ENCODE peak calls at places on chromosome 19, in five cellular contexts. X is HepG2, T is IMR-90, N is A549, P is H1. E is an unnamed sample.

GRCh38 chr19:35545855-35546381 is 492 bp downstream of the TMEM147 start:
- DNase-seq in X (no peak), T (no peak), N (peak), P (no peak), E (peak)

GRCh38 chr19:9566729-9567128 is 17.6 kb downstream of the ZNF121 start:
- DNase-seq in X (no peak), T (no peak), N (peak), P (no peak), E (peak)

GRCh38 chr19:33883869-33884519 is 87.3 kb downstream of the KCTD15 start:
- DNase-seq in X (no peak), T (no peak), N (no peak), P (peak), E (no peak)

GRCh38 chr19:10892256-10892655 is 20.9 kb downstream of the CARM1 start:
- DNase-seq in X (no peak), T (no peak), N (no peak), P (no peak), E (no peak)

GRCh38 chr19:51687791-51688664 is 5.1 kb upstream of the SPACA6 start:
- DNase-seq in X (no peak), T (peak), N (peak), P (no peak), E (peak)

GRCh38 chr19:48720251-48720612 is 707 bp upstream of the MAMSTR start:
- DNase-seq in X (no peak), T (no peak), N (no peak), P (no peak), E (no peak)

GRCh38 chr19:56838930-56839664 is 1.4 kb downstream of the PEG3 start:
- DNase-seq in X (peak), T (no peak), N (peak), P (no peak), E (no peak)

GRCh38 chr19:34104099-34104498 is 68.2 kb upstream of the LSM14A start:
- DNase-seq in X (no peak), T (no peak), N (no peak), P (no peak), E (no peak)

GRCh38 chr19:31385744-31386143 is 36.5 kb upstream of the TSHZ3 start:
- DNase-seq in X (no peak), T (no peak), N (no peak), P (no peak), E (no peak)

GRCh38 chr19:15292847-15293582 is 39.3 kb downstream of the BRD4 start:
- DNase-seq in X (no peak), T (no peak), N (no peak), P (no peak), E (no peak)

GRCh38 chr19:58559275-58560006 is 1.0 kb upstream of the UBE2M start:
- DNase-seq in X (peak), T (peak), N (peak), P (no peak), E (peak)

GRCh38 chr19:58558623-58559274 is 338 bp upstream of the UBE2M start:
- DNase-seq in X (peak), T (peak), N (peak), P (peak), E (peak)

GRCh38 chr19:58557253-58558065 is 952 bp downstream of the UBE2M start:
- DNase-seq in X (no peak), T (no peak), N (no peak), P (no peak), E (no peak)

GRCh38 chr19:58556633-58557252 is 1.7 kb downstream of the UBE2M start:
- DNase-seq in X (no peak), T (no peak), N (no peak), P (no peak), E (no peak)

DNA sequence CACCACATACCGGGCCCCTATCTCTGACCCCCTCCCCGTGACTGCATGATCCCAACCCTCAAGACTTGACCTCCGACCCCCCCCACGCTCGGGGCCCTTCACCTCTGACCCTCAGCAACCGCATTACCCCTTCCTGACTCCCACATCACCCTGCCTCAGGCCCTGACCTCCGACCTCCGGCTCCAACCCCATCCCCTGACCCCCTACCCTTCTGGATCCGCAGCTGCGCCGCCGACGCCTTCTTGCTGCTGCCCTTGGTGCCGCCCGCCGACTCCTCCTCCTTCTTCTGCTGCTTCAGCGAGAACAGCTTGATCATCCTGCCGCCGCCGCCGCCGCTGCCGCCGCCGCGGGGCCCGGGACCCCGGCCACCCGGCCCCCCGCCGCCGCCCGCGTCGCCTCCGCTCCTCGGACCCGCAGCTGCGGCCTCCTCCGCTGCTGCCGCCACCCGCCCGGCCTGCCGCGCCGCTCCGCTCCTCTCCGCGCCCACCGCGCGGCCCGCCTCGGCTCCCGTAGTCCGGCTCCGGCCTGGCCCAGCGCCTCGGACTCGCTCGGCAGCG is at the start of gene UBE2M:
- DNase-seq in X (no peak), T (no peak), N (peak), P (no peak), E (peak)
- TF ChIP-seq MAFK in X (no peak), T (no peak), N (no peak), P (no peak), E (no peak)

GRCh38 chr19:3201072-3201700 is 15.5 kb downstream of the NCLN start:
- DNase-seq in X (no peak), T (no peak), N (no peak), P (no peak), E (peak)

GRCh38 chr19:3196933-3197205 is 11.1 kb downstream of the NCLN start:
- DNase-seq in X (no peak), T (no peak), N (no peak), P (no peak), E (no peak)

GRCh38 chr19:3201911-3202310 is 16.2 kb downstream of the NCLN start:
- DNase-seq in X (no peak), T (no peak), N (no peak), P (no peak), E (no peak)

GRCh38 chr19:3196064-3196932 is 10.6 kb downstream of the NCLN start:
- DNase-seq in X (no peak), T (no peak), N (no peak), P (no peak), E (no peak)

DNA sequence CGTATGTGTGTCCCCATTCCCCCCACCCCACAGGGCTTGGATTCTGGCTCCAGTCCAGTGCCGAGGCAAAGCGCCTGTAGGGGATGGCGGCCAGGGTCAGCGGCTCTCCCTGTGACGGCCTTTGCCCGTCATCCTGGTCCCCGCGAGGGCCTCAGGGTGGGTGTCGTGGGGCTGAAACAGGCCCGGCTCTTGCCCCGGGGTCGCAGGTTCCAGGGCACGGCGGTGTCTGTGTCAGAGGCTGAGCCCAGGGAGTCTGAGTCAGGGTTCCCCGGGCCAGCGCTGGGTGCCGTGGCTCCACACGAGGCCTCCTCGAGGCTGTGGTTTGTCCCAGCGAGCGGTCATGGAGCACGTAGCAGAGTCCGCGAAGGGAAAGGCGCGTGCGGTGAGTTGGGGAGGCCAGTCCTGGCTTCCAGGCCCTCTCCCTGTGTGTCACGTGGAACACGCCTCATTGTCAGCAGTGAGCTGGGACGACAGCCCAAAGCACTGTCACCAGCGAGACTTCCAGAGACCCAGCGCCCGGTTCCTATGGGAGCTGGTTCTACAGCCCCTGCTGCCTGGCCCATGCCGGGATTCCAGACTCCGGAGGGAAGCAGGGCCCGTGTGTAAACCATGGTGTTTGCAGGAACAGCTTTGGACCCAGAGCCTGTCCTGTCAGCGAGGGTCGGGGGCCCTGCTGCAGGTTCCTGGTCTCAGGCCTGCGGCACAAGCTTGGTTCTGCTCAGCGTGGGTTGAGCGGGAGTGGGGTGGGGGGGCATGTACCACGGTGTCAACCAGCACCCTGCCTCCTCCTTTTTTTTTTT is 13.4 kb downstream of the NCLN start:
- DNase-seq in X (no peak), T (no peak), N (no peak), P (no peak), E (no peak)
- TF ChIP-seq MAFK in X (no peak), T (no peak), N (no peak), P (no peak), E (no peak)

GRCh38 chr19:55383789-55384575 is at the start of gene TMEM238:
- DNase-seq in X (no peak), T (peak), N (peak), P (no peak), E (peak)
- TF ChIP-seq MAFK in X (no peak), T (no peak), N (no peak), P (no peak), E (no peak)

GRCh38 chr19:18439910-18440237 is 1.9 kb upstream of the ISYNA1 start:
- DNase-seq in X (no peak), T (no peak), N (no peak), P (no peak), E (no peak)

GRCh38 chr19:18440421-18440877 is 2.5 kb upstream of the ISYNA1 start:
- DNase-seq in X (peak), T (no peak), N (peak), P (no peak), E (peak)

GRCh38 chr19:18437481-18438330 is at the start of gene ISYNA1:
- DNase-seq in X (peak), T (peak), N (peak), P (no peak), E (peak)

GRCh38 chr19:18438331-18439024 is 545 bp upstream of the ISYNA1 start:
- DNase-seq in X (peak), T (no peak), N (no peak), P (no peak), E (peak)

DNA sequence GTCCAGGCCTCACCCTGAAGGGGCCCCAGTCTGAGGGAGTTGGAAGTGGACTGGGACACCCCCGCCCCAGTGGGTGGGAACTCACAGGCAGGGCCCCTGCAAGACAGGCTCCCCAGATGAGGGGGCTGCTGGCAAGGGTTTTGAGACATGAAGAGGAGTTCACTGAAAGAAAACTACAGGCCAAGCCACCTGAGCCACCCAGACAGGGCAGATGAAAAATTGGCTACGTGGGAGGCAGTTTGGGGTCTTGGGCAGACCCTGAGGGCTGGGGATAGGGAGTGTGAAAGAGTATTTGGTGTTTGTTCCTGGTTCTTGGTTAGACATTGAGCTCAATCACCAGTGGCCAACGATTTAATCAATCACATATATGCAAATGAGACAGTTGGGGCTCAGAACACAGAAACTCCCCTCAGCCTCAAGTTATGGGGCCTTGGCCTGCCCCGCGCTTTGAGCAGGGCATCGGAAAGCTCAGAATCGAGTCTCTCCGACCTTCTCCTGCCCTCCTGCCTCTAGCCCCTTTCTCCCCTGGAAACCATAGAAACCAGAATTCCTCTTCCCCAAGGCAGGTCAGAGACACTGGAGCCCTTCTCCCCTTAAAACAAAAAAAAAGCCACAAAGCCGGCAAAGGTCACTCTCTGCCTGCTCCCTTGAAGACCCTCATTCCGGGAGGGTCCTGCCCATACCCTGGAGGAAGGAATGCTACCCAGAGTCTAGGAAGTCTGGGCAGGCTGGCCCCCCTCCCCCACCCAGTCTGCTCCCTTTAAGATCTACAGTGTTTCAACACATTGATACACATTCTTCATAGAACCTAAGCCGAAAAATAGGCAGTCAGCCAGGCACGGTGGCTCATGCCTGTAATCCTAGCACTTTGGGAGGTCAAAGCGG is 1.3 kb upstream of the ISYNA1 start:
- DNase-seq in X (peak), T (peak), N (no peak), P (no peak), E (peak)
- TF ChIP-seq MAFK in X (no peak), T (no peak), N (no peak), P (no peak), E (no peak)

DNA sequence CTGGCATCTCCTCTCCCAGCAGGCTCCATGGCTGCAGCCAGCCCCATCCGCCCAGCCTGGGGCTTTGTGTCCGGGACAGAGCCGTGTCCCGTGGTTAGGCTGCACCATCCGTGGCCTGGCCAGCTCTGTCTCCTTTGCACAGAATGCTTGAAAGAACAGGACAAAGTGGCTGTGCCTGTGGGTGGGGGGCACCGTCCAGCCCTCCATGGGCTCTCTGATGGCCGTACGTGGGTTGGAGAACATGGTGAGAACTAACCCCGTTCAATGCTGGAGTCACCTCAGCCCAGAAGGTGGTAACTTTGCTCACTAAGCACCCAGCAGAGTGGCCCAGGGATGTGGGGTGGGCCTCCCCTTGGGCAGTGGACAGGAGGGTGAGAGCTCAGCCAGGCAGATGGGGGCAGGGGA is 2.8 kb downstream of the RPS15 start:
- DNase-seq in X (no peak), T (no peak), N (no peak), P (no peak), E (no peak)
- TF ChIP-seq MAFK in X (no peak), T (no peak), N (no peak), P (no peak), E (no peak)

DNA sequence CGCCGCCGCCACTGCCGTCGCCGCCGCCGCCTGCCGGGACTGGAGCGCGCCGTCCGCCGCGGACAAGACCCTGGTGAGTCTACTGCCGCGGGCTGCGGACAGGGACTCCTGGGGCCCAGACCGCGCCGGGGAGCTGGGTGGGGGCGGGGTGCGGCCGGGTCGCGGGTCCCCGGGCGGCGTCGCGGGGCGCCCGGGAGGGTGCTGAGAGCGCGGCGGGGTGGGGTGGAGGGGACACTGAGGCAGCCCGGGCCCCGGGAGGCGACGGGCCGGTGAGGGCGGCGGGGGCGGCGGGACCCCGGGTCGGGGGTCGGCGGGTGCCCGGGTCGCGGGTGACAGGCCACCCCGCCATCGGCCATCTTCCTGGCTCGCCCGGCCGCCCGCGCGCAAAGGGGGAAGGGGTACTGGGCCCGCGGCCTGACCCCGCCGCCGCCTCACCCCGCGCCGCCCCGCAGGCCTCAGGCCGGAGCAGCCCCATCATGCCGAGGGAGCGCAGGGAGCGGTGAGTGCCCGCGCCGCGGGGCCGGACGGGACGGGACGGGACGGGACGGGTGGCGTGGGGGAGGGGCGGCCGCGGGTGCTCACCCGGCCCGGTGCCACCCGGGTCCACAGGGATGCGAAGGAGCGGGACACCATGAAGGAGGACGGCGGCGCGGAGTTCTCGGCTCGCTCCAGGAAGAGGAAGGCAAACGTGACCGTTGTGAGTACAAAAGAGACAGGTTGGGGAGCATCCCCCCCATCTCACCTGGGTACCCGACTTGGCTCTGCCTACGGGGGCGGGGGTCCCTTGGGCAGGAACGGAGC is 489 bp downstream of the CCNE1 start:
- DNase-seq in X (no peak), T (no peak), N (no peak), P (no peak), E (no peak)
- TF ChIP-seq MAFK in X (no peak), T (no peak), N (no peak), P (no peak), E (no peak)

DNA sequence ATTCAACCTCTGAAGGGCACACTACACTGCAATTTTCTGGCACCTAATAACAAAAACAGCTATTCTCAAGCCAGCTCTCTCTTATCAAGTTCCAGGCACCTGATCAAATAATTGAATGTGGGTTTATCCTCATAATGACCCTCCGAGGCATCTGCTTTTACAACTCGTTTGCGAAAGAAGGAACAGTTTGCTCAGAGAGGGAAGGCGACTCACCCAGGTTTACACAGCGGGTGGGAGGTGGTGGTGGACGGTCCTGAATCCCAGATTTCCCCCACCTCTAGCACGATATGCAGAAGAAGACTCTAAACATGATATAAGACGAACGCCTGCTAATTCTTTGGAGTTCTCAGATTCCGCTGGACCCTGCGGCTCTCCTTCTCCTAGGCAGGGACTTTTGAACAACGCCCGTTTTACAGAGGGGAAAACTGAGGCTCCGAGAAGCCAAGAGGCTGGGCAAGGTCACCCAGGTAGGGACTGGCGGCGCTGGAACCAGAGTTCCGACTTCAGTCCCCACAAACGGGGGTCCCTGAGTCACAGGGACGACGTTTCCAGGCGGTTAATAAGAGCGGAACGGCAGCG is 627 bp downstream of the SGTA start:
- DNase-seq in X (no peak), T (no peak), N (no peak), P (no peak), E (peak)
- TF ChIP-seq MAFK in X (no peak), T (no peak), N (no peak), P (no peak), E (no peak)